ENCODE peak calls at places on chromosomes 2 and 18, in nine cellular contexts. One of them, this sample, is unnamed.

GRCh38 chr18:66603941-66604627 is at the start of gene CDH19:
- DNase-seq in Peyer's patch: no peak
- DNase-seq in activated naive CD8-positive, alpha-beta T cell treated with anti-CD3 and anti-CD28 coated beads, Interleukin-2, amount 50 U/mL, for 16 hours: no peak
- DNase-seq in MM.1S: no peak
- DNase-seq in fibroblast of pulmonary artery: peak
- DNase-seq in T-cell: no peak
- DNase-seq in SW480: no peak
- DNase-seq in endothelial cell of umbilical vein: no peak
- DNase-seq in ovary: no peak
- DNase-seq in this sample: no peak

GRCh38 chr2:15941483-15941853 is 1.1 kb downstream of the MYCN start:
- DNase-seq in Peyer's patch: no peak
- DNase-seq in activated naive CD8-positive, alpha-beta T cell treated with anti-CD3 and anti-CD28 coated beads, Interleukin-2, amount 50 U/mL, for 16 hours: no peak
- DNase-seq in MM.1S: peak
- DNase-seq in fibroblast of pulmonary artery: no peak
- DNase-seq in T-cell: no peak
- DNase-seq in SW480: no peak
- DNase-seq in endothelial cell of umbilical vein: no peak
- DNase-seq in ovary: peak
- DNase-seq in this sample: no peak

GRCh38 chr2:179263460-179264237 is 983 bp downstream of the SESTD1 start:
- DNase-seq in Peyer's patch: peak
- DNase-seq in activated naive CD8-positive, alpha-beta T cell treated with anti-CD3 and anti-CD28 coated beads, Interleukin-2, amount 50 U/mL, for 16 hours: no peak
- DNase-seq in MM.1S: peak
- DNase-seq in fibroblast of pulmonary artery: peak
- DNase-seq in T-cell: no peak
- DNase-seq in SW480: peak
- DNase-seq in endothelial cell of umbilical vein: peak
- DNase-seq in ovary: peak
- DNase-seq in this sample: peak

GRCh38 chr2:113117594-113118262 is 9.7 kb upstream of the IL1RN start:
- DNase-seq in Peyer's patch: no peak
- DNase-seq in activated naive CD8-positive, alpha-beta T cell treated with anti-CD3 and anti-CD28 coated beads, Interleukin-2, amount 50 U/mL, for 16 hours: no peak
- DNase-seq in MM.1S: no peak
- DNase-seq in fibroblast of pulmonary artery: peak
- DNase-seq in T-cell: no peak
- DNase-seq in SW480: no peak
- DNase-seq in endothelial cell of umbilical vein: no peak
- DNase-seq in ovary: no peak
- DNase-seq in this sample: peak

GRCh38 chr2:118539290-118539689 is 308.2 kb downstream of the EN1 start:
- DNase-seq in Peyer's patch: no peak
- DNase-seq in activated naive CD8-positive, alpha-beta T cell treated with anti-CD3 and anti-CD28 coated beads, Interleukin-2, amount 50 U/mL, for 16 hours: no peak
- DNase-seq in MM.1S: no peak
- DNase-seq in fibroblast of pulmonary artery: peak
- DNase-seq in T-cell: no peak
- DNase-seq in SW480: peak
- DNase-seq in endothelial cell of umbilical vein: no peak
- DNase-seq in ovary: no peak
- DNase-seq in this sample: peak

GRCh38 chr2:191721331-191721730 is 43.4 kb downstream of the NABP1 start:
- DNase-seq in Peyer's patch: no peak
- DNase-seq in activated naive CD8-positive, alpha-beta T cell treated with anti-CD3 and anti-CD28 coated beads, Interleukin-2, amount 50 U/mL, for 16 hours: no peak
- DNase-seq in MM.1S: no peak
- DNase-seq in fibroblast of pulmonary artery: no peak
- DNase-seq in T-cell: no peak
- DNase-seq in SW480: no peak
- DNase-seq in endothelial cell of umbilical vein: no peak
- DNase-seq in ovary: no peak
- DNase-seq in this sample: no peak

GRCh38 chr2:121321476-121321875 is 36.5 kb upstream of the TFCP2L1 start:
- DNase-seq in Peyer's patch: no peak
- DNase-seq in activated naive CD8-positive, alpha-beta T cell treated with anti-CD3 and anti-CD28 coated beads, Interleukin-2, amount 50 U/mL, for 16 hours: no peak
- DNase-seq in MM.1S: no peak
- DNase-seq in fibroblast of pulmonary artery: no peak
- DNase-seq in T-cell: no peak
- DNase-seq in SW480: no peak
- DNase-seq in endothelial cell of umbilical vein: no peak
- DNase-seq in ovary: no peak
- DNase-seq in this sample: no peak

GRCh38 chr2:49772299-49772970 is 618.1 kb upstream of the FSHR start:
- DNase-seq in Peyer's patch: no peak
- DNase-seq in activated naive CD8-positive, alpha-beta T cell treated with anti-CD3 and anti-CD28 coated beads, Interleukin-2, amount 50 U/mL, for 16 hours: no peak
- DNase-seq in MM.1S: no peak
- DNase-seq in fibroblast of pulmonary artery: no peak
- DNase-seq in T-cell: no peak
- DNase-seq in SW480: no peak
- DNase-seq in endothelial cell of umbilical vein: no peak
- DNase-seq in ovary: no peak
- DNase-seq in this sample: no peak

GRCh38 chr18:55672574-55673361 is 84.8 kb upstream of the TCF4 start:
- DNase-seq in Peyer's patch: no peak
- DNase-seq in activated naive CD8-positive, alpha-beta T cell treated with anti-CD3 and anti-CD28 coated beads, Interleukin-2, amount 50 U/mL, for 16 hours: no peak
- DNase-seq in MM.1S: no peak
- DNase-seq in fibroblast of pulmonary artery: no peak
- DNase-seq in T-cell: no peak
- DNase-seq in SW480: no peak
- DNase-seq in endothelial cell of umbilical vein: no peak
- DNase-seq in ovary: no peak
- DNase-seq in this sample: no peak

This sample was measured in PC-3.